ENCODE peak calls at places on chromosomes 16 and 17, in ten cellular contexts. F is GM19239, W is posterior cingulate gyrus, V is SJSA1, B is sigmoid colon, O is ureter, P is prostate gland, Q is ovary, U is AG08395, N is T-helper 2 cell. K is an unnamed sample.

GRCh38 chr16:26863971-26864370 is 202.8 kb upstream of the C16orf82 start:
- DNase-seq in F (no peak), W (no peak), V (no peak), B (no peak), O (no peak), P (peak; percentile 44), Q (no peak), U (no peak), N (no peak), K (no peak)

GRCh38 chr16:54174201-54174600 is 112.4 kb downstream of the IRX3 start:
- DNase-seq in F (no peak), W (no peak), V (no peak), B (no peak), O (no peak), P (no peak), Q (no peak), U (peak; percentile 15), N (no peak), K (no peak)

GRCh38 chr17:58643147-58643546 is 48.7 kb downstream of the TEX14 start:
- DNase-seq in F (no peak), W (no peak), V (no peak), B (no peak), O (no peak), P (no peak), Q (no peak), U (peak; percentile 66), N (no peak), K (no peak)

GRCh38 chr17:75898065-75898464 is 1.3 kb upstream of the TRIM65 start:
- DNase-seq in F (no peak), W (no peak), V (no peak), B (peak; percentile 70), O (no peak), P (no peak), Q (peak; percentile 49), U (no peak), N (no peak), K (no peak)

GRCh38 chr16:57825298-57826039 is 23.2 kb upstream of the KIFC3 start:
- DNase-seq in F (no peak), W (no peak), V (no peak), B (no peak), O (no peak), P (no peak), Q (no peak), U (no peak), N (no peak), K (no peak)

GRCh38 chr16:88628512-88628974 is 9.8 kb upstream of the IL17C start:
- DNase-seq in F (no peak), W (no peak), V (no peak), B (no peak), O (no peak), P (no peak), Q (no peak), U (no peak), N (no peak), K (no peak)

GRCh38 chr16:85378145-85379040 is 234.7 kb upstream of the GSE1 start:
- DNase-seq in F (no peak), W (no peak), V (no peak), B (peak; percentile 69), O (no peak), P (no peak), Q (no peak), U (no peak), N (no peak), K (no peak)

GRCh38 chr16:4612474-4612931 is 2.2 kb downstream of the UBALD1 start:
- DNase-seq in F (no peak), W (no peak), V (no peak), B (peak; percentile 66), O (no peak), P (no peak), Q (no peak), U (no peak), N (no peak), K (no peak)

GRCh38 chr17:62626719-62627218 is 701 bp upstream of the MRC2 start:
- DNase-seq in F (no peak), W (no peak), V (peak; percentile 69), B (peak; percentile 92), O (no peak), P (no peak), Q (peak; percentile 85), U (peak; percentile 82), N (no peak), K (no peak)

GRCh38 chr17:6304894-6305612 is 129.9 kb downstream of the AIPL1 start:
- DNase-seq in F (no peak), W (no peak), V (no peak), B (no peak), O (no peak), P (no peak), Q (no peak), U (no peak), N (no peak), K (no peak)

GRCh38 chr16:82093901-82094300 is 58.8 kb downstream of the HSD17B2 start:
- DNase-seq in F (no peak), W (no peak), V (no peak), B (no peak), O (no peak), P (no peak), Q (no peak), U (no peak), N (no peak), K (no peak)

K was measured in osteocyte.